ENCODE peak calls at places on chromosome 22, in ten cellular contexts. O is GM13977; Q is AG08396; I is small intestine; A is HAP-1; L is NCI-H345; E is WTC11; K is brain pericyte; F is stimulated activated CD4-positive, alpha-beta T cell treated with anti-CD3 and anti-CD28 coated beads, Interleukin-12 subunit alpha, Interleukin-12 subunit beta, amount 100 ng/mL, for 24 hours; W is NCI-H524. Z is an unnamed sample.

GRCh38 chr22:27194096-27194748 is 536.8 kb downstream of the MIAT start:
- DNase-seq in O (no peak), Q (no peak), I (no peak), A (no peak), L (no peak), E (no peak), K (no peak), F (no peak), W (no peak), Z (no peak)

GRCh38 chr22:42560781-42561180 is 7.0 kb downstream of the SERHL2 start:
- DNase-seq in O (no peak), Q (no peak), I (no peak), A (no peak), L (no peak), E (peak), K (no peak), F (no peak), W (no peak), Z (no peak)

GRCh38 chr22:37163618-37164534 is 14.2 kb upstream of the IL2RB start:
- DNase-seq in O (peak), Q (no peak), I (no peak), A (no peak), L (no peak), E (no peak), K (no peak), F (no peak), W (no peak), Z (peak)

GRCh38 chr22:42279425-42280020 is 9.1 kb upstream of the TCF20 start:
- DNase-seq in O (peak), Q (no peak), I (peak), A (no peak), L (no peak), E (no peak), K (no peak), F (no peak), W (no peak), Z (no peak)

GRCh38 chr22:23216331-23217170 is 36.2 kb downstream of the BCR start:
- DNase-seq in O (no peak), Q (no peak), I (no peak), A (no peak), L (no peak), E (no peak), K (no peak), F (peak), W (peak), Z (no peak)

GRCh38 chr22:18060646-18061620 is 16.9 kb upstream of the PEX26 start:
- DNase-seq in O (no peak), Q (peak), I (peak), A (no peak), L (no peak), E (no peak), K (no peak), F (no peak), W (no peak), Z (no peak)

GRCh38 chr22:27327497-27327896 is 474.1 kb downstream of the MN1 start:
- DNase-seq in O (no peak), Q (no peak), I (no peak), A (no peak), L (no peak), E (no peak), K (no peak), F (no peak), W (no peak), Z (no peak)

GRCh38 chr22:46660604-46661201 is 40.5 kb downstream of the GRAMD4 start:
- DNase-seq in O (no peak), Q (no peak), I (peak), A (no peak), L (peak), E (no peak), K (no peak), F (no peak), W (peak), Z (no peak)

GRCh38 chr22:39785232-39785631 is 108.3 kb downstream of the ENTHD1 start:
- DNase-seq in O (no peak), Q (no peak), I (no peak), A (no peak), L (no peak), E (no peak), K (no peak), F (no peak), W (no peak), Z (no peak)

GRCh38 chr22:30969532-30970355 is 679 bp downstream of the TUG1 start:
- DNase-seq in O (no peak), Q (peak), I (peak), A (no peak), L (peak), E (no peak), K (no peak), F (peak), W (no peak), Z (peak)

GRCh38 chr22:45228401-45228754 is 12.3 kb downstream of the KIAA0930 start:
- DNase-seq in O (no peak), Q (no peak), I (no peak), A (no peak), L (no peak), E (no peak), K (no peak), F (no peak), W (no peak), Z (no peak)

GRCh38 chr22:49608660-49609059 is 219.0 kb downstream of the BRD1 start:
- DNase-seq in O (no peak), Q (no peak), I (no peak), A (no peak), L (no peak), E (no peak), K (no peak), F (no peak), W (no peak), Z (no peak)

GRCh38 chr22:28882878-28883656 is at the start of gene ZNRF3:
- DNase-seq in O (peak), Q (peak), I (peak), A (peak), L (peak), E (peak), K (peak), F (peak), W (peak), Z (peak)

GRCh38 chr22:19967850-19968449 is 26.3 kb upstream of the TXNRD2 start:
- DNase-seq in O (no peak), Q (no peak), I (no peak), A (no peak), L (no peak), E (no peak), K (no peak), F (no peak), W (no peak), Z (no peak)

GRCh38 chr22:49332691-49333090 is 495.0 kb downstream of the BRD1 start:
- DNase-seq in O (peak), Q (no peak), I (no peak), A (no peak), L (no peak), E (no peak), K (no peak), F (no peak), W (no peak), Z (no peak)

GRCh38 chr22:31199187-31199586 is 12.9 kb upstream of the LIMK2 start:
- DNase-seq in O (no peak), Q (no peak), I (no peak), A (no peak), L (no peak), E (no peak), K (no peak), F (no peak), W (peak), Z (no peak)

GRCh38 chr22:19687561-19688300 is 26.6 kb upstream of the SEPTIN5 start:
- DNase-seq in O (no peak), Q (no peak), I (peak), A (no peak), L (peak), E (no peak), K (no peak), F (no peak), W (no peak), Z (no peak)

GRCh38 chr22:49849161-49850020 is 4.3 kb upstream of the ZBED4 start:
- DNase-seq in O (no peak), Q (no peak), I (no peak), A (no peak), L (no peak), E (no peak), K (no peak), F (no peak), W (no peak), Z (no peak)

GRCh38 chr22:41620646-41621098 is at the start of gene DESI1:
- DNase-seq in O (no peak), Q (no peak), I (peak), A (peak), L (no peak), E (no peak), K (no peak), F (no peak), W (peak), Z (no peak)

GRCh38 chr22:19055801-19056200 is 66.4 kb downstream of the DGCR2 start:
- DNase-seq in O (no peak), Q (no peak), I (no peak), A (no peak), L (no peak), E (peak), K (no peak), F (no peak), W (no peak), Z (no peak)

GRCh38 chr22:29842740-29843139 is 4.7 kb upstream of the ASCC2 start:
- DNase-seq in O (no peak), Q (peak), I (peak), A (no peak), L (no peak), E (no peak), K (peak), F (no peak), W (no peak), Z (no peak)